ENCODE peak calls at places on chromosomes 5 and 9, in ten cellular contexts. M is cerebellum; C is neural progenitor cell; L is foreskin fibroblast; W is fibroblast of villous mesenchyme; P is T47D; O is iPS-NIHi11; V is NCI-H187; H is stimulated activated CD4-positive, alpha-beta T cell treated with anti-CD3 and anti-CD28 coated beads, Interleukin-4, amount 100 ng/mL, for 4 hours; T is germinal center. X is an unnamed sample.

GRCh38 chr9:133886563-133887501 is 105.3 kb downstream of the VAV2 start:
- DNase-seq in L (no peak), M (no peak), O (no peak), V (no peak), P (no peak), W (no peak), C (peak), H (no peak), T (no peak), X (no peak)

GRCh38 chr5:150172563-150172962 is 6.0 kb downstream of the CDX1 start:
- DNase-seq in C (no peak), L (no peak), P (no peak), M (peak), H (no peak), T (no peak), W (no peak), O (no peak), V (no peak), X (peak)

GRCh38 chr5:126052791-126053190 is 370.4 kb upstream of the GRAMD2B start:
- DNase-seq in L (no peak), H (no peak), P (no peak), V (no peak), C (no peak), O (no peak), T (no peak), W (peak), M (no peak), X (no peak)

GRCh38 chr5:458547-459353 is 15.8 kb downstream of the EXOC3 start:
- DNase-seq in O (no peak), M (no peak), P (no peak), W (peak), T (no peak), C (no peak), H (peak), L (no peak), V (no peak), X (no peak)

GRCh38 chr5:82808960-82809359 is 268.2 kb downstream of the TMEM167A start:
- DNase-seq in M (no peak), W (no peak), H (no peak), P (no peak), V (no peak), O (no peak), L (no peak), T (no peak), C (no peak), X (no peak)

GRCh38 chr9:81462759-81463158 is 226.6 kb downstream of the TLE1 start:
- DNase-seq in P (no peak), T (no peak), H (no peak), C (no peak), M (no peak), W (peak), L (no peak), V (no peak), O (no peak), X (no peak)

GRCh38 chr5:16784843-16785791 is 151.0 kb downstream of the MYO10 start:
- DNase-seq in C (no peak), P (no peak), O (no peak), M (no peak), L (no peak), W (peak), T (no peak), V (no peak), H (no peak), X (no peak)

GRCh38 chr9:134641173-134641985 is at the start of gene COL5A1:
- DNase-seq in O (peak), W (peak), L (peak), C (peak), T (no peak), H (peak), M (peak), V (no peak), P (peak), X (peak)

GRCh38 chr5:101045689-101046088 is 142.6 kb upstream of the ST8SIA4 start:
- DNase-seq in W (peak), P (peak), O (no peak), V (no peak), H (no peak), T (no peak), C (no peak), M (no peak), L (no peak), X (no peak)

GRCh38 chr5:139272471-139273321 is 20.8 kb upstream of the MATR3 start:
- DNase-seq in P (no peak), T (no peak), C (no peak), H (no peak), O (no peak), W (peak), L (peak), V (no peak), M (peak), X (peak)

GRCh38 chr9:32579706-32580331 is 6.9 kb upstream of the NDUFB6 start:
- DNase-seq in O (peak), V (no peak), C (peak), L (peak), T (peak), P (peak), M (peak), W (peak), H (peak), X (peak)

GRCh38 chr9:115103746-115104477 is 14.0 kb downstream of the TNC start:
- DNase-seq in T (no peak), C (no peak), L (no peak), H (no peak), M (no peak), P (no peak), V (no peak), O (no peak), W (no peak), X (no peak)

GRCh38 chr5:171272996-171273970 is 35.8 kb upstream of the TLX3 start:
- DNase-seq in C (peak), P (peak), O (peak), M (peak), T (no peak), H (no peak), L (no peak), W (peak), V (no peak), X (peak)

GRCh38 chr9:125121156-125121555 is 22.2 kb downstream of the SCAI start:
- DNase-seq in H (no peak), O (peak), V (no peak), W (no peak), C (no peak), L (no peak), T (no peak), M (no peak), P (no peak), X (no peak)

GRCh38 chr5:78293856-78294249 is 645 bp downstream of the AP3B1 start:
- DNase-seq in C (peak), V (no peak), L (no peak), T (no peak), P (no peak), O (no peak), M (peak), W (no peak), H (no peak), X (peak)

GRCh38 chr5:53418409-53418808 is 62.0 kb upstream of the FST start:
- DNase-seq in M (no peak), L (no peak), V (no peak), P (no peak), W (no peak), C (peak), H (no peak), O (peak), T (no peak), X (no peak)

GRCh38 chr9:36337865-36338264 is 62.2 kb downstream of the RNF38 start:
- DNase-seq in O (no peak), H (no peak), W (no peak), T (no peak), M (no peak), P (no peak), L (no peak), V (no peak), C (no peak), X (no peak)

GRCh38 chr9:89576404-89576824 is 28.4 kb upstream of the GADD45G start:
- DNase-seq in V (no peak), P (peak), T (peak), H (no peak), O (peak), L (peak), M (peak), W (peak), C (peak), X (peak)

GRCh38 chr5:9094582-9094981 is 451.3 kb downstream of the SEMA5A start:
- DNase-seq in W (peak), M (no peak), C (no peak), O (no peak), V (no peak), L (peak), P (no peak), H (no peak), T (no peak), X (no peak)

GRCh38 chr5:69238760-69239251 is 4.1 kb downstream of the CDK7 start:
- DNase-seq in V (no peak), L (peak), M (no peak), T (no peak), W (peak), C (no peak), P (no peak), H (no peak), O (no peak), X (no peak)

GRCh38 chr9:128800061-128800460 is 13.0 kb downstream of the TBC1D13 start:
- DNase-seq in H (no peak), C (no peak), M (no peak), O (no peak), V (no peak), T (no peak), P (no peak), L (no peak), W (no peak), X (no peak)

GRCh38 chr9:121281614-121282291 is 13.8 kb downstream of the GSN start:
- DNase-seq in V (peak), T (no peak), M (no peak), H (no peak), L (no peak), C (no peak), P (peak), W (peak), O (peak), X (no peak)

GRCh38 chr9:87594218-87594617 is 96.6 kb downstream of the DAPK1 start:
- DNase-seq in T (no peak), C (no peak), H (no peak), W (peak), M (no peak), O (no peak), L (peak), V (no peak), P (no peak), X (no peak)

GRCh38 chr5:59385700-59386099 is 507.8 kb downstream of the PDE4D start:
- DNase-seq in C (no peak), M (no peak), O (no peak), T (no peak), V (no peak), P (no peak), H (no peak), W (no peak), L (no peak), X (no peak)

GRCh38 chr5:5544094-5544663 is 121.7 kb downstream of the ICE1 start:
- DNase-seq in W (no peak), P (no peak), V (peak), M (no peak), H (no peak), L (no peak), O (no peak), C (no peak), T (no peak), X (no peak)

GRCh38 chr9:86626802-86627201 is 272.6 kb upstream of the TUT7 start:
- DNase-seq in M (no peak), H (no peak), L (no peak), C (no peak), W (no peak), T (no peak), V (no peak), O (no peak), P (no peak), X (no peak)

GRCh38 chr5:57735754-57736153 is 253.1 kb upstream of the ACTBL2 start:
- DNase-seq in H (no peak), O (no peak), L (peak), C (no peak), V (no peak), M (no peak), T (no peak), P (no peak), W (peak), X (no peak)

GRCh38 chr5:162047279-162047678 is 20.3 kb upstream of the GABRG2 start:
- DNase-seq in W (no peak), V (no peak), H (no peak), T (no peak), L (no peak), O (no peak), C (no peak), P (peak), M (no peak), X (no peak)

GRCh38 chr9:1869843-1870242 is 145.3 kb upstream of the SMARCA2 start:
- DNase-seq in V (no peak), W (peak), P (peak), C (peak), L (no peak), H (no peak), M (no peak), O (peak), T (peak), X (peak)

GRCh38 chr5:118236108-118236849 is 752.1 kb downstream of the DTWD2 start:
- DNase-seq in T (no peak), P (no peak), M (no peak), W (no peak), O (no peak), H (no peak), V (no peak), L (no peak), C (no peak), X (no peak)

GRCh38 chr5:1044117-1044516 is 35.5 kb downstream of the NKD2 start:
- DNase-seq in O (no peak), T (no peak), V (no peak), L (no peak), H (no peak), M (no peak), W (no peak), C (no peak), P (no peak), X (no peak)